ENCODE peak calls at places on chromosome 19, in eight cellular contexts. K is heart left ventricle, I is HFF-Myc, W is uterus, V is astrocyte of the cerebellum, L is left ventricle myocardium inferior, F is mammary epithelial cell, R is prostate gland. D is an unnamed sample.
A peak's percentile ranks its signal among the peaks of the same experiment; 100 is the strongest.

GRCh38 chr19:46944918-46945628 is 74.6 kb upstream of the NPAS1 start:
- DNase-seq in V (no peak), W (peak; percentile 50), L (peak; percentile 77), R (no peak), F (no peak), K (peak; percentile 75), I (no peak), D (peak; percentile 78)

GRCh38 chr19:41705393-41706174 is 2.8 kb upstream of the CEACAM5 start:
- DNase-seq in R (no peak), F (peak; percentile 20), W (no peak), V (no peak), I (no peak), L (peak; percentile 18), K (peak; percentile 56), D (peak; percentile 5)

GRCh38 chr19:54026656-54027055 is 35.2 kb downstream of the CACNG6 start:
- DNase-seq in F (peak; percentile 32), K (no peak), L (no peak), R (no peak), V (no peak), I (no peak), W (no peak), D (no peak)

GRCh38 chr19:4326837-4327251 is 11.8 kb downstream of the STAP2 start:
- DNase-seq in R (no peak), K (no peak), L (no peak), V (no peak), I (no peak), F (no peak), W (no peak), D (no peak)

GRCh38 chr19:17779281-17779930 is 15.5 kb upstream of the B3GNT3 start:
- DNase-seq in K (peak; percentile 65), I (no peak), V (no peak), L (no peak), R (no peak), W (no peak), F (no peak), D (peak; percentile 43)

GRCh38 chr19:48511321-48511731 is 309 bp downstream of the LMTK3 start:
- DNase-seq in R (no peak), W (no peak), F (no peak), I (no peak), V (no peak), L (no peak), K (no peak), D (no peak)

GRCh38 chr19:46815833-46816627 is 27.6 kb upstream of the SLC1A5 start:
- DNase-seq in R (no peak), W (no peak), L (no peak), F (no peak), I (no peak), K (no peak), V (no peak), D (no peak)

GRCh38 chr19:5018224-5019015 is 49.5 kb downstream of the KDM4B start:
- DNase-seq in R (no peak), I (peak; percentile 52), L (no peak), K (no peak), W (no peak), V (peak; percentile 67), F (no peak), D (peak; percentile 65)

GRCh38 chr19:5172859-5173577 is 167.6 kb downstream of the PTPRS start:
- DNase-seq in F (peak; percentile 99), W (no peak), I (peak; percentile 87), L (no peak), R (no peak), K (peak; percentile 8), V (peak; percentile 78), D (peak; percentile 87)

GRCh38 chr19:45163156-45163555 is 2.4 kb upstream of the NKPD1 start:
- DNase-seq in R (no peak), F (peak; percentile 35), L (no peak), I (no peak), V (no peak), K (no peak), W (no peak), D (no peak)

GRCh38 chr19:41116261-41116660 is 2.0 kb downstream of the CYP2F1 start:
- DNase-seq in R (no peak), W (no peak), I (no peak), K (no peak), L (no peak), V (no peak), F (no peak), D (no peak)

GRCh38 chr19:48543121-48543710 is 8.8 kb upstream of the SULT2B1 start:
- DNase-seq in R (peak; percentile 92), W (no peak), K (peak; percentile 22), I (no peak), L (no peak), V (no peak), F (peak; percentile 85), D (peak; percentile 22)

GRCh38 chr19:4633140-4633967 is 6.0 kb upstream of the TNFAIP8L1 start:
- DNase-seq in F (peak; percentile 84), R (no peak), L (peak; percentile 58), I (peak; percentile 53), V (no peak), K (peak; percentile 75), W (no peak), D (peak; percentile 86)

GRCh38 chr19:49492573-49493411 is 3.4 kb upstream of the RPS11 start:
- DNase-seq in V (no peak), F (no peak), K (no peak), L (no peak), W (no peak), I (peak; percentile 59), R (no peak), D (no peak)

GRCh38 chr19:18814063-18814462 is 17.7 kb upstream of the UPF1 start:
- DNase-seq in R (no peak), L (no peak), V (no peak), F (no peak), W (no peak), I (no peak), K (no peak), D (peak; percentile 50)

GRCh38 chr19:3893509-3894179 is 13.2 kb downstream of the ATCAY start:
- DNase-seq in F (no peak), R (no peak), W (no peak), K (no peak), I (no peak), L (no peak), V (no peak), D (no peak)

GRCh38 chr19:45340232-45340898 is at the start of gene KLC3:
- DNase-seq in R (peak; percentile 38), L (no peak), V (no peak), I (no peak), K (no peak), F (peak; percentile 53), W (no peak), D (no peak)

GRCh38 chr19:11496391-11497163 is 9.1 kb downstream of the ZNF653 start:
- DNase-seq in R (peak; percentile 21), I (peak; percentile 65), K (peak; percentile 86), L (peak; percentile 64), W (peak; percentile 70), V (peak; percentile 52), F (peak; percentile 63), D (peak; percentile 83)

GRCh38 chr19:33254245-33254824 is 28.7 kb upstream of the SLC7A10 start:
- DNase-seq in K (peak; percentile 52), V (no peak), L (no peak), F (no peak), R (no peak), I (no peak), W (no peak), D (no peak)

GRCh38 chr19:4590559-4590958 is 31.1 kb upstream of the SEMA6B start:
- DNase-seq in L (no peak), F (no peak), K (no peak), I (no peak), R (no peak), V (no peak), W (no peak), D (no peak)

GRCh38 chr19:38665950-38666661 is 18.7 kb downstream of the ACTN4 start:
- DNase-seq in I (no peak), F (no peak), R (peak; percentile 67), K (peak; percentile 72), L (peak; percentile 73), V (no peak), W (peak; percentile 87), D (peak; percentile 83)

GRCh38 chr19:1268392-1269064 is 604 bp upstream of the CIRBP start:
- DNase-seq in F (no peak), W (peak; percentile 54), K (no peak), L (no peak), R (peak; percentile 30), I (no peak), V (no peak), D (no peak)
- H3K4me3 ChIP-seq in F (no peak overlapping the region), W (no peak overlapping the region), K (peak overlapping the region; percentile 90), L (peak overlapping the region; percentile 86), R (peak overlapping the region; percentile 99), I (peak overlapping the region; percentile 78), V (peak overlapping the region; percentile 63), D (no peak overlapping the region)

DNA sequence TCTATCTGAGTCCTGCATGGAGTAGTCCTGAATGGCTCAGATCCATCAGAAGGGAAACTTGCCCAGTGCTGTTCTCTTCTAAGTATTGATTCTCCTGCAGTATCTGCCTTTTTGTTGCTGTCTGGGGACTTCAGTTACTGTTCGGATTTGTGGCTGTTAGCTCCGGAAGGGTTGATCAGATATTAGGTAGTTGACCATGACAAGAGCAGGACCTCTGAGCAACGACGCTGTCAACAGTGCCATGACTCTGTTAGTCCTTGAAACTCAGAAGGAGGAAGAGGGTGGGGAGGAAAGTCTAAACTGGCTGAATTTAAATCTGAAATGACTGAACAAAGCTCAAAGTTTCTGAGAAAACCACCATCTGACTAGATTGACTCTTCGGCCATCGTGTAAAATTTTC is 42.2 kb downstream of the CCNE1 start:
- DNase-seq in F (no peak), I (no peak), V (no peak), R (no peak), K (no peak), L (no peak), W (no peak), D (no peak)
- TF ChIP-seq CTCF in F (no peak), I (no peak), V (no peak), R (no peak), K (no peak), L (no peak), W (no peak), D (no peak)

GRCh38 chr19:50660083-50660366 is 10.8 kb downstream of the C19orf81 start:
- DNase-seq in W (no peak), I (no peak), V (no peak), K (no peak), L (no peak), F (no peak), R (no peak), D (no peak)

GRCh38 chr19:50658438-50659317 is 9.4 kb downstream of the C19orf81 start:
- DNase-seq in R (peak; percentile 67), I (no peak), F (peak; percentile 35), W (peak; percentile 23), K (peak; percentile 83), V (no peak), L (peak; percentile 51), D (peak; percentile 30)

GRCh38 chr19:50657672-50658437 is 8.6 kb downstream of the C19orf81 start:
- DNase-seq in W (peak; percentile 79), V (peak; percentile 11), R (peak; percentile 90), I (peak; percentile 68), K (peak; percentile 86), F (peak; percentile 86), L (peak; percentile 83), D (peak; percentile 92)

GRCh38 chr19:50661087-50661486 is 11.8 kb downstream of the C19orf81 start:
- DNase-seq in R (no peak), K (no peak), W (no peak), L (no peak), I (no peak), V (no peak), F (no peak), D (no peak)

GRCh38 chr19:50659318-50660082 is 10.3 kb downstream of the C19orf81 start:
- DNase-seq in V (no peak), R (no peak), L (no peak), W (no peak), F (no peak), K (no peak), I (no peak), D (no peak)
- H3K4me3 ChIP-seq in V (no peak overlapping the region), R (peak overlapping the region; percentile 36), L (peak overlapping the region; percentile 56), W (no peak overlapping the region), F (no peak overlapping the region), K (peak overlapping the region; percentile 39), I (no peak overlapping the region), D (no peak overlapping the region)

GRCh38 chr19:24159707-24160106 is 72.7 kb downstream of the ZNF254 start:
- DNase-seq in L (no peak), F (peak; percentile 29), R (no peak), W (no peak), I (no peak), V (no peak), K (no peak), D (peak; percentile 7)
- TF ChIP-seq CTCF in L (peak; percentile 44), F (peak; percentile 76), R (peak; percentile 10), W (no peak), I (peak; percentile 35), V (peak; percentile 45), K (no peak), D (peak; percentile 42)